ENCODE peak calls at places on chromosomes 13 and 19, in nine cellular contexts. O, H, X, S, A, R, Y, D and F are unnamed samples.

GRCh38 chr19:44684892-44685847 is 13.8 kb upstream of the CEACAM16 start:
- DNase-seq in X (no peak), O (no peak), Y (no peak), D (no peak), H (peak; percentile 23), R (peak; percentile 47), A (no peak), S (peak; percentile 83), F (no peak)

GRCh38 chr19:6260912-6261636 is 18.7 kb downstream of the MLLT1 start:
- DNase-seq in X (no peak), R (peak; percentile 36), H (no peak), D (no peak), O (no peak), S (peak; percentile 15), A (no peak), Y (no peak), F (no peak)

GRCh38 chr19:55632463-55632834 is 8.1 kb upstream of the ZNF784 start:
- DNase-seq in S (peak; percentile 94), R (no peak), H (peak; percentile 96), X (peak; percentile 74), A (peak; percentile 79), O (peak; percentile 71), Y (peak; percentile 88), D (peak; percentile 83), F (peak; percentile 78)

GRCh38 chr19:47641891-47642485 is 33.1 kb downstream of the BICRA start:
- DNase-seq in D (no peak), O (no peak), A (no peak), S (no peak), X (no peak), Y (no peak), H (no peak), R (no peak), F (no peak)

GRCh38 chr19:6536138-6536671 is 5.4 kb downstream of the TNFSF9 start:
- DNase-seq in Y (peak; percentile 69), A (peak; percentile 80), X (peak; percentile 37), R (peak; percentile 89), D (peak; percentile 58), O (peak; percentile 67), H (no peak), S (peak; percentile 83), F (peak; percentile 71)

GRCh38 chr19:55165952-55166529 is 372 bp downstream of the DNAAF3 start:
- DNase-seq in D (peak; percentile 18), R (peak; percentile 66), Y (no peak), X (no peak), O (no peak), H (peak; percentile 98), S (peak; percentile 84), A (peak; percentile 82), F (no peak)

GRCh38 chr13:111636271-111636670 is 315.8 kb downstream of the TEX29 start:
- DNase-seq in H (no peak), R (no peak), X (no peak), A (no peak), Y (no peak), S (no peak), D (no peak), O (no peak), F (no peak)

GRCh38 chr13:28100149-28101121 is at the start of gene FLT3:
- DNase-seq in Y (no peak), X (no peak), R (peak; percentile 41), H (no peak), O (no peak), A (peak; percentile 37), D (no peak), S (peak; percentile 83), F (no peak)

GRCh38 chr19:3575260-3575741 is 2.6 kb downstream of the HMG20B start:
- DNase-seq in A (no peak), O (no peak), H (no peak), Y (no peak), D (no peak), S (no peak), R (no peak), X (no peak), F (no peak)

GRCh38 chr19:33376423-33376822 is 2.9 kb downstream of the CEBPG start:
- DNase-seq in Y (no peak), S (peak; percentile 83), R (peak; percentile 61), O (no peak), H (no peak), A (no peak), X (no peak), D (no peak), F (no peak)

GRCh38 chr19:45952691-45953505 is 20.8 kb downstream of the NOVA2 start:
- DNase-seq in S (peak; percentile 32), D (no peak), Y (no peak), O (no peak), R (peak; percentile 71), H (peak; percentile 65), X (peak; percentile 11), A (peak; percentile 4), F (no peak)

GRCh38 chr13:95256086-95256485 is 45.2 kb downstream of the ABCC4 start:
- DNase-seq in D (no peak), A (no peak), H (no peak), Y (no peak), S (peak; percentile 100), R (peak; percentile 84), O (no peak), X (no peak), F (no peak)

GRCh38 chr13:49082653-49083536 is 107.2 kb downstream of the FNDC3A start:
- DNase-seq in Y (no peak), S (peak; percentile 41), X (no peak), A (no peak), D (no peak), R (peak; percentile 86), H (no peak), O (no peak), F (no peak)

GRCh38 chr19:6677924-6678689 is 8.1 kb upstream of the TNFSF14 start:
- DNase-seq in X (no peak), A (no peak), R (no peak), Y (no peak), H (no peak), O (no peak), D (peak; percentile 30), S (no peak), F (peak; percentile 30)

GRCh38 chr19:3366104-3366760 is at the start of gene NFIC:
- DNase-seq in D (no peak), A (peak; percentile 87), Y (no peak), X (no peak), R (peak; percentile 88), O (no peak), H (no peak), S (peak; percentile 77), F (peak; percentile 27)

GRCh38 chr19:30877591-30878230 is 471.5 kb downstream of the TSHZ3 start:
- DNase-seq in R (no peak), S (no peak), A (no peak), H (no peak), D (no peak), O (no peak), Y (no peak), X (no peak), F (no peak)

GRCh38 chr19:13063461-13064091 is 39.1 kb downstream of the LYL1 start:
- DNase-seq in S (no peak), X (no peak), Y (no peak), O (no peak), H (no peak), A (no peak), D (no peak), R (no peak), F (no peak)

GRCh38 chr13:33740134-33740538 is 77.8 kb upstream of the RFC3 start:
- DNase-seq in R (no peak), Y (no peak), X (no peak), H (no peak), S (no peak), D (no peak), O (no peak), A (no peak), F (no peak)

GRCh38 chr13:45132384-45133064 is 12.2 kb downstream of the GTF2F2 start:
- DNase-seq in S (no peak), A (no peak), R (no peak), D (no peak), H (no peak), X (no peak), Y (no peak), O (no peak), F (no peak)

GRCh38 chr13:91368676-91369425 is 21.4 kb downstream of the MIR17HG start:
- DNase-seq in O (no peak), D (no peak), X (no peak), Y (no peak), H (no peak), A (no peak), S (peak; percentile 24), R (no peak), F (no peak)

GRCh38 chr13:44617648-44618047 is 41.5 kb upstream of the TSC22D1 start:
- DNase-seq in H (no peak), D (no peak), O (no peak), S (no peak), X (no peak), R (no peak), Y (no peak), A (no peak), F (no peak)

GRCh38 chr19:44889830-44890365 is 1.2 kb upstream of the TOMM40 start:
- DNase-seq in O (no peak), R (no peak), H (no peak), D (no peak), A (no peak), Y (no peak), S (no peak), X (no peak), F (no peak)

GRCh38 chr19:56720281-56720680 is 48.7 kb upstream of the ZNF835 start:
- DNase-seq in O (no peak), D (no peak), A (no peak), H (peak; percentile 98), S (peak; percentile 54), X (no peak), R (no peak), Y (no peak), F (no peak)

GRCh38 chr19:48218964-48219363 is 36.7 kb downstream of the CARD8 start:
- DNase-seq in D (no peak), H (no peak), S (peak; percentile 36), Y (no peak), A (no peak), O (no peak), R (no peak), X (no peak), F (no peak)

GRCh38 chr13:94495806-94496205 is 16.3 kb upstream of the DCT start:
- DNase-seq in O (no peak), A (no peak), D (no peak), S (no peak), X (no peak), H (no peak), Y (no peak), R (no peak), F (no peak)